ENCODE peak calls at places on chromosomes 3 and 15, in ten cellular contexts. V is CD8-positive, alpha-beta T cell; M is adrenal gland; F is aorta; E is NT2/D1; C is GM23248; I is BE2C; T is OCI-LY7; H is transverse colon; D is AG04450. Y is an unnamed sample. For H3K9me3, the result is how much of the 10 kb centered on the place peaks cover.

GRCh38 chr3:99789322-99789721 is 28.3 kb upstream of the CMSS1 start:
- DNase-seq in V (no peak), M (peak), F (no peak), E (no peak), C (peak), I (peak), T (peak), H (peak), D (peak), Y (no peak)

GRCh38 chr3:112486811-112487505 is 12.3 kb downstream of the BTLA start:
- DNase-seq in V (no peak), M (no peak), F (no peak), E (no peak), C (no peak), I (no peak), T (no peak), H (no peak), D (no peak), Y (no peak)

GRCh38 chr3:190830031-190830430 is 32.5 kb downstream of the GMNC start:
- DNase-seq in V (no peak), M (no peak), F (no peak), E (no peak), C (no peak), I (no peak), T (no peak), H (no peak), D (no peak), Y (no peak)

GRCh38 chr3:50737511-50738251 is 63.0 kb downstream of the DOCK3 start:
- DNase-seq in V (no peak), M (no peak), F (no peak), E (no peak), C (no peak), I (no peak), T (no peak), H (no peak), D (no peak), Y (no peak)

GRCh38 chr3:66407281-66408218 is 93.3 kb downstream of the LRIG1 start:
- DNase-seq in V (peak), M (peak), F (peak), E (peak), C (peak), I (peak), T (peak), H (peak), D (no peak), Y (peak)

GRCh38 chr15:66404532-66404931 is 17.8 kb downstream of the MAP2K1 start:
- DNase-seq in V (no peak), M (no peak), F (no peak), E (peak), C (no peak), I (no peak), T (no peak), H (no peak), D (no peak), Y (no peak)

GRCh38 chr3:41579861-41580260 is 380.6 kb downstream of the CTNNB1 start:
- DNase-seq in V (no peak), M (no peak), F (no peak), E (no peak), C (no peak), I (no peak), T (no peak), H (no peak), D (no peak), Y (no peak)

GRCh38 chr15:97235285-97235985 is 725.1 kb upstream of the ARRDC4 start:
- DNase-seq in V (no peak), M (peak), F (no peak), E (peak), C (peak), I (peak), T (peak), H (peak), D (no peak), Y (no peak)

GRCh38 chr15:34370643-34371042 is 3.6 kb upstream of the LPCAT4 start:
- DNase-seq in V (no peak), M (no peak), F (no peak), E (no peak), C (no peak), I (no peak), T (no peak), H (no peak), D (no peak), Y (no peak)

GRCh38 chr15:57224664-57225063 is 151.6 kb upstream of the CGNL1 start:
- DNase-seq in V (no peak), M (no peak), F (no peak), E (no peak), C (peak), I (no peak), T (no peak), H (no peak), D (no peak), Y (no peak)

GRCh38 chr15:65289261-65289854 is 2.7 kb upstream of the PARP16 start:
- DNase-seq in V (no peak), M (peak), F (no peak), E (no peak), C (no peak), I (no peak), T (no peak), H (no peak), D (no peak), Y (no peak)

GRCh38 chr15:47602124-47602523 is 115.2 kb upstream of the SEMA6D start:
- DNase-seq in V (no peak), M (no peak), F (no peak), E (no peak), C (no peak), I (no peak), T (no peak), H (no peak), D (no peak), Y (no peak)

GRCh38 chr3:14991148-14991742 is 43.9 kb downstream of the NR2C2 start:
- DNase-seq in V (no peak), M (no peak), F (no peak), E (peak), C (no peak), I (no peak), T (no peak), H (no peak), D (no peak), Y (no peak)

GRCh38 chr3:110946810-110947209 is 124.8 kb upstream of the NECTIN3 start:
- DNase-seq in V (no peak), M (no peak), F (no peak), E (no peak), C (no peak), I (no peak), T (no peak), H (no peak), D (no peak), Y (no peak)

GRCh38 chr3:110940074-110940473 is 131.5 kb upstream of the NECTIN3 start:
- DNase-seq in V (no peak), M (no peak), F (no peak), E (no peak), C (no peak), I (no peak), T (no peak), H (no peak), D (no peak), Y (no peak)

GRCh38 chr3:110944782-110945181 is 126.8 kb upstream of the NECTIN3 start:
- DNase-seq in V (no peak), M (no peak), F (no peak), E (no peak), C (no peak), I (no peak), T (no peak), H (no peak), D (no peak), Y (no peak)
- H3K9me3 ChIP-seq in V (under half), M (under half), F (under half), E (under half), C (under half), I (under half), T (under half), H (under half), D (under half), Y (under half)

DNA sequence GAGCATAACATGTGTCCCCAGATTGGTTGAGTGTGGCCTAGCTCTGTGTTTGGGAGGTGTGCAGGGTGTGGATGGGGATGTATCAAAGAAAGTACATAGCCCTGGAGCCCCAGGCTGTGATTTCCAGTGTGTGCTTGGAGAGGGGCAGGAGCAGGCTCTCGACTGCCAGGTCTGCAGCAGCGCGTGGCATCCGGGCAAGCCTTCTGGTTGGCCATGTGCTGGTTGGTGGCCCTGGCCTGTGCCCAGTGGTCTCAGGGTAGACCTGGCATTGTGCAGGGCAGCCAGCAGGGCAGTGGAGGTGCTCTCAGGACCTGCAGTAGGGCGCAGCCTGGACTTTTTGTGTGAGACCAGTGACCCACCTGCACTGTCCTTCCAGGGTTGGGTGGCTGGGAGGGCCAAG is 231.5 kb downstream of the UBE3A start:
- DNase-seq in V (no peak), M (no peak), F (no peak), E (no peak), C (no peak), I (no peak), T (no peak), H (no peak), D (no peak), Y (no peak)
- H3K9me3 ChIP-seq in V (under half), M (under half), F (under half), E (under half), C (under half), I (under half), T (under half), H (under half), D (half or more), Y (under half)

DNA sequence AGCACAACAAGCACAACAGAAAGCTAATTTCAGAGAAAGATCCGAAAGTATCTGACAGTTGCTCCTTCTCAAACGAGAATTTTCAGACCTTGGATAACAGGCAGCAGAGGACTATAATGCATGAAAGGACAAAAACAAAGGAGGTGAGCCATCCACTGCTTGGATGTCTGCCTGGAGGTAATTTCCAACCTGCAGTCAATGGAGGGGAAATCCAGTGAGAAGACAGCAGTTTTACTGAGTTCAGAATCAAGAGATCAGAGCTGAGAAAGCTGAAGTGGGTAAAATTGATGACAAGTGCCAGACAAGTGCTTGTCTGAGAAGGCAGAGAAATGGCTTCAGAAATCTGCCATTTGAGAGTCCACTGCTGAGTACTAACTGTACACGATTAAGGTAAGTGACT is 22.1 kb downstream of the UBE3A start:
- DNase-seq in V (no peak), M (no peak), F (no peak), E (no peak), C (no peak), I (no peak), T (peak), H (no peak), D (no peak), Y (no peak)
- H3K9me3 ChIP-seq in V (under half), M (under half), F (under half), E (under half), C (under half), I (under half), T (under half), H (under half), D (under half), Y (under half)

DNA sequence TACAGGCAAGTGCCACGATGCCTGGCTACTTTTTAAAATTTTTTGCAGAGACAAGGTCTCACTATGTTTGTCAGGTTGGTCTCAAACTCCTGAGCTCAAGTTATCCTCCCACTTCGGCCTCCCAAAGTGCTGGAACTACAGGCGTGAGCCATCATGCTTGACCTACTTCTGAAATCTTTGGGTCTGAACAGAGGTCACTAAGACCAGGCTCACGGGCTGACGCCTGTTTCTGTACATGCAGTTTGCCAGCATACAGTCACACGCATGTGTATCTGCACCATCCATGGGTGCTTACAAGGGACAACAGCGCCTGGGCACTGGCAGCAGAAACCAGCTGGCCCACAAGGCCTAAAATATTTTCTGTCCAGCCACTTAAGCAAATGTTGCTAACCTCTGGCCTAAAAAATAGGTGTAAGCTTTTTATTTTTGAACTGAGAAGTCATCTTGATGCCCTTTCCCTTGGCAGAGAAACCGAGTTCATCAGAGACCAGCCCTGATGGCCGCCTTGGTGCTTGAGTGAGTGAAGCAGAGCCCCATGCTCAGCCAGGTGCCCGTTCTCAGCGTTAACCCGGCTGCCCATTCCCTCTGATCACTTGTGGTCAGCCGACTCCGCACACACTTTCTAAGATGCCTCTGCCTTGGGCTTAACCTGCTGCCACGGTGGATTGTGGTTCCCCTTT is 425.2 kb downstream of the OCA2 start:
- DNase-seq in V (no peak), M (no peak), F (no peak), E (no peak), C (no peak), I (no peak), T (no peak), H (no peak), D (no peak), Y (no peak)
- H3K9me3 ChIP-seq in V (under half), M (under half), F (under half), E (under half), C (under half), I (under half), T (under half), H (under half), D (under half), Y (under half)

GRCh38 chr3:136699271-136699828 is 52.8 kb downstream of the STAG1 start:
- DNase-seq in V (no peak), M (no peak), F (no peak), E (no peak), C (no peak), I (no peak), T (no peak), H (no peak), D (no peak), Y (no peak)
- H3K9me3 ChIP-seq in V (under half), M (under half), F (under half), E (under half), C (under half), I (under half), T (under half), H (under half), D (under half), Y (under half)